ENCODE peak calls at places on chromosomes 1 and 21, in seven cellular contexts. J, C, V, A, X, Z and I are unnamed samples.

GRCh38 chr1:172146149-172146850 is 274.2 kb upstream of the C1orf105 start:
- DNase-seq in J (no peak), C (peak), A (no peak), Z (no peak), V (no peak), X (no peak), I (no peak)

GRCh38 chr1:59272507-59272906 is 24.4 kb upstream of the FGGY start:
- DNase-seq in V (no peak), Z (no peak), X (no peak), A (no peak), C (peak), J (no peak), I (no peak)

GRCh38 chr1:37945743-37946702 is 830 bp downstream of the INPP5B start:
- DNase-seq in Z (no peak), C (peak), A (no peak), J (no peak), V (peak), X (no peak), I (no peak)

GRCh38 chr21:44323591-44323990 is 15.6 kb downstream of the CFAP410 start:
- DNase-seq in C (no peak), J (no peak), V (no peak), X (no peak), A (no peak), Z (no peak), I (no peak)

GRCh38 chr21:28723666-28724065 is 269.0 kb downstream of the LTN1 start:
- DNase-seq in C (no peak), V (no peak), Z (no peak), X (no peak), A (no peak), J (no peak), I (no peak)

GRCh38 chr1:224502459-224503160 is 68.0 kb upstream of the WDR26 start:
- DNase-seq in A (no peak), V (no peak), Z (no peak), J (peak), X (no peak), C (no peak), I (no peak)

GRCh38 chr1:82245345-82246014 is 444.7 kb downstream of the ADGRL2 start:
- DNase-seq in X (no peak), J (no peak), C (no peak), Z (no peak), V (no peak), A (no peak), I (no peak)

GRCh38 chr1:16918371-16918770 is 3.4 kb upstream of the CROCC start:
- DNase-seq in A (no peak), C (no peak), J (no peak), X (no peak), V (no peak), Z (no peak), I (no peak)

GRCh38 chr1:217393901-217394300 is 237.0 kb downstream of the GPATCH2 start:
- DNase-seq in C (no peak), A (no peak), Z (no peak), X (no peak), V (peak), J (peak), I (no peak)